ENCODE peak calls at places on chromosomes 12 and 14, in four cellular contexts. N is ovary, H is K562, U is IMR-90. P is an unnamed sample.

GRCh38 chr12:78964521-78964920 is 99.9 kb downstream of the SYT1 start:
- DNase-seq in U (no peak), H (no peak), N (no peak), P (no peak)

GRCh38 chr12:82069931-82070514 is 288.2 kb downstream of the CCDC59 start:
- DNase-seq in U (no peak), N (no peak), H (no peak), P (no peak)

GRCh38 chr12:121769831-121770301 is 23.6 kb downstream of the RHOF start:
- DNase-seq in N (no peak), U (no peak), H (peak; percentile 67), P (no peak)

GRCh38 chr12:104498211-104498801 is 41.6 kb downstream of the CHST11 start:
- DNase-seq in U (no peak), N (no peak), H (no peak), P (no peak)

GRCh38 chr12:97275261-97276197 is 187.1 kb upstream of the RMST start:
- DNase-seq in H (no peak), U (no peak), N (no peak), P (no peak)

GRCh38 chr12:14836336-14837210 is 6.8 kb downstream of the ART4 start:
- DNase-seq in H (peak; percentile 51), N (no peak), U (peak; percentile 90), P (no peak)

GRCh38 chr12:105922670-105923102 is 216.1 kb downstream of the NUAK1 start:
- DNase-seq in N (no peak), U (peak; percentile 91), H (no peak), P (peak; percentile 13)

GRCh38 chr12:67621112-67621511 is 27.4 kb upstream of the DYRK2 start:
- DNase-seq in H (no peak), N (no peak), U (no peak), P (no peak)

GRCh38 chr12:74365178-74365964 is 172.3 kb upstream of the ATXN7L3B start:
- DNase-seq in U (peak; percentile 33), N (peak; percentile 31), H (peak; percentile 61), P (peak; percentile 13)

GRCh38 chr14:67934087-67934486 is 114.5 kb downstream of the RAD51B start:
- DNase-seq in N (no peak), H (peak; percentile 53), U (peak; percentile 85), P (peak; percentile 45)

DNA sequence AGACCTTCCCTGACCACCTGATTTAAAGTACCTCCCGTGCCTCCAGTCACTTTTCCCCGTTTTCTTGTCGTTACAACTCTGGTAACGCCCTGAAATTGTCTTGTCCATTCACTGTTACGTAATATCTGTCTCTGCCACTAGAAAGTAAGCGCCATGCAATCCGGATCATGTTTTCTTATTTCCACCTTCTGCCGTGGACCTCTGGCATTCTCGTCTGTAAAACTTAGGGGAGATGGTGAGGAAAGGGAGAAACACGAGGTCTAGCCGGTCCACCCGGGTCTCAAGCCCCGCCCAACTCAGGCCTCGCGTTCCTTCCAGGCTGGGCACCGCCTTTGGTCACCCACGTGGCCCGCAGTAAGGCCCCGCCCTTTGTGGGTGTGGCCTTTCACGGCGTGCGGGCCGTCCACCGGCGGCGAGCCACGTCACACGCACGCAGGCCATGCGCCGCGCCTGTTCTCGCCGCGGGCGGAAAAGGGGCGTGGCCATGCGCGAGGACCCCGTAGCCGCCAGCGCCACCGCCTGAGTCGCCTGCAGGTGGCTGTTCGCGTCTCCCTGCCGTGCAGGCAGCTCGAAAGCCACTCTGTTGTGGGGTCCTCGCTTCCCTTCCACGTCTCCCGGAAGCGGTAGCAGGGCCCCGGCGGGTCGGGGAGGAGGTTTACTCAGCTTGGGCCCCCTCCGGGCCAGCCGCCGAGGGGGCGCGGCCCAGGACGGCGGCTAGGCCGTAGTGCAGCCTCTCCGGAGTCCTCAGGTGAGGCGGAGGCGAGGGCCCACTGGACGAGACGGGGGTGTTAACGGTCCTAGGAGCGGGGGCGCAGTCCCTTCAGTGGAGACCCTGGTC is at the start of gene GOLGA5:
- DNase-seq in H (peak; percentile 95), N (peak; percentile 98), U (peak; percentile 98), P (peak; percentile 90)
- TF ChIP-seq POLR2A in H (peak; percentile 76), N (peak; percentile 38), U (peak; percentile 94), P (peak; percentile 54)

DNA sequence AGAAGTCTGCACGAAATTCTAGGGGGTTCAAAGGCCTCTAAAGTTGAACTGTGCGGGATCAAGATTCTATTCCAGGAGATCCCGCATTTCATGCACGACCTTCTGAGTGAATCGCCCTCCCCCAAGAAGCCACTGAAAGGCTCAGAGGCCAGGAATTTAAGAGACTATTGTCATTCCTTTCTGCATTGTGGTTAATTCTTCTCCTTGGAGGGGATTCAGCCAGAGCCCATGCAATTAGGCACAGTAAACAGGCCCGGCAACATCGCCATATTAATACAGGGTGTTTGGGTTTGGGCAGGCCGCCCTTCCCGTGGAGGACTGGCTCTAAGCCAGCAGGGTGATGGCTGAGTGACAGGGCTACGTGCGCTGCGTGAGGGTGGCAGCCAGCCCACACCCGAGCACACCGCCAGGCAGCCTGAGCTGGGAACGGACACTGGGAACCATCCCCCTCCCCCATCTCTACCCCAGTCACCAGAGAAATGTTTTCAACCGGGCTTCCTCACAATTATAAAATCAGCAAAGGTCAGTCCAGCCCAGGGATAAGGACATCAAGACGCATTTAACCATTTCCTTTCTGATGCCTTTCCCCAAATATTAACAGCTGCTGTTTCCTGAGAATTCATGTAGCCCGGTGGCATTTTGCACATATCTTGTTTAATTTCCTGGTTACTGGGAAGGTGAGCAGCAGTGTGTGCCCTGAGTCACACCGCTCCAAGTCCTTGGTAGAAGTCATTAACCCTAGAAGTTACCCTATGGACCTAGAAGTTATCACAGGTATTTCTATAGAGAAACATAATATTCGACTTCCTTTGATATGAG is 12.5 kb downstream of the EGLN3 start:
- DNase-seq in H (peak; percentile 85), U (no peak), N (peak; percentile 36), P (no peak)
- TF ChIP-seq POLR2A in H (no peak), U (no peak), N (no peak), P (no peak)

DNA sequence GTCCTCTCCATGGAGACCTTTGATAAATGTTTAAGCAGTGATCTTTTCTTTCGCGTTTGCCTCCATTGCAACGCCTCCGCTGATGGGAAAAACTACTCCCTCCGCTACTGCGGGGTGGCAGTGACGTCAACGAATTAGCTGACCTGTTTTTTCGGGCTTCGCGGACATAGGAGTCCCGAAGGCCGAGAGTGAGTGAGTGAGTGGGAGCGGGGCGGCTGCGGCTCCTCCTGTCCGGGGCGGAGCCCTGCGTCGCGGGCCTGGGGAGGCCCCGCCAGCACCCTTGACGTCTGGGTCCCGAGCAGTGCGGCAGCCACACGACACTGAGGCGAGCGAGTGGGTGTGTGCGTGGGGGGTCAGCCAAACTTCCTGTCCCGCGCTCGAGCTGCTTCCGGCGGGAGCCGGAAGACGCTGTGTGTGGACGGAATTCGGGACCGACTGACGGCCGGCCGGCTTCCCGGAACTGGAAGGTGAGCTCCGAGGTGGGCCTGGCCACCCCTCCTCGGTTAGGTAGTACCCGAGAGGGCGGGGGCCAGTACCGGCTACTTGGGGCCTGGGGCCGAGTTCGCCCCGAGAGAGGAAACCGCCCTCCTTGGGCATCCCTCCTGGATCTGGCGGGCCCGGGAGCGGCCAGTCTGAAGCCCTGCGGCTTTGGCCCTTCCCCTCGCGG is at the start of gene ZNF410:
- DNase-seq in U (peak; percentile 98), N (peak; percentile 92), H (peak; percentile 96), P (peak; percentile 81)
- TF ChIP-seq POLR2A in U (peak; percentile 85), N (peak; percentile 82), H (peak; percentile 71), P (peak; percentile 47)

DNA sequence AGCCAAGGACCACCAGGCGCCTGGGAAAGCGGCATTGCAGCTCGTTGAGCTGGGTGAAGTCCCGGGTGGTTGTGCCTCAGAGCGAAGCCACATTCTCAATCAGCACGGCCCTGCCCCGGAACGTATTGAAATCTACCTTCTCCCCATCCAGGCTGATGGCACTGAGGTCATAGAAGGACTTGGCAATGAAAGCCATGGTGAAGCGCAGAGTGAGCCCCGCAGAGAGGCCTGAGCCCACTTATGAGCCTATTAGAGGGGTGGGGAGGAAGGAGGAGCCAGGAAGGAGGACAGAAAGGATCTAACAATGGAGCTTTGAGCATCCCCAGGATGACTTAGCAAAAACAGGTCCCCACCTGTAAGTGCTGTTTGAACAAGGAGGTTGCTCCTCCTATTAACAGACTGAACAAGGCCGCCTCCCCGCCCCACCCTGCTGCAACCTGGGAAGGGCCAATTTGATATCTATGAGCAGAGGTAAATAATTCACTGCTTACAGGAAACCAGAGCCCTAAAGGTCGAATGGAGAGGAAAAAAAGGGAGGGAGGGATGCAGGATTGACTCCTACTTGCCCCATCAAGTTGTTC is at the start of gene GPX2:
- DNase-seq in U (no peak), N (no peak), H (no peak), P (no peak)
- TF ChIP-seq POLR2A in U (no peak), N (no peak), H (no peak), P (no peak)

GRCh38 chr14:66311058-66311457 is 175.1 kb upstream of the CCDC196 start:
- DNase-seq in H (no peak), U (no peak), N (no peak), P (no peak)
- TF ChIP-seq POLR2A in H (no peak), U (no peak), N (no peak), P (no peak)

GRCh38 chr12:106986135-106986534 is 811 bp downstream of the MTERF2 start:
- DNase-seq in N (no peak), H (no peak), U (no peak), P (no peak)

GRCh38 chr12:106987846-106988245 is 900 bp upstream of the MTERF2 start:
- DNase-seq in H (no peak), N (no peak), U (no peak), P (no peak)

GRCh38 chr12:106985479-106985878 is 1.5 kb downstream of the MTERF2 start:
- DNase-seq in U (no peak), N (no peak), H (peak; percentile 61), P (no peak)

GRCh38 chr12:106984588-106985137 is 2.3 kb downstream of the MTERF2 start:
- DNase-seq in N (no peak), U (no peak), H (peak; percentile 87), P (no peak)

DNA sequence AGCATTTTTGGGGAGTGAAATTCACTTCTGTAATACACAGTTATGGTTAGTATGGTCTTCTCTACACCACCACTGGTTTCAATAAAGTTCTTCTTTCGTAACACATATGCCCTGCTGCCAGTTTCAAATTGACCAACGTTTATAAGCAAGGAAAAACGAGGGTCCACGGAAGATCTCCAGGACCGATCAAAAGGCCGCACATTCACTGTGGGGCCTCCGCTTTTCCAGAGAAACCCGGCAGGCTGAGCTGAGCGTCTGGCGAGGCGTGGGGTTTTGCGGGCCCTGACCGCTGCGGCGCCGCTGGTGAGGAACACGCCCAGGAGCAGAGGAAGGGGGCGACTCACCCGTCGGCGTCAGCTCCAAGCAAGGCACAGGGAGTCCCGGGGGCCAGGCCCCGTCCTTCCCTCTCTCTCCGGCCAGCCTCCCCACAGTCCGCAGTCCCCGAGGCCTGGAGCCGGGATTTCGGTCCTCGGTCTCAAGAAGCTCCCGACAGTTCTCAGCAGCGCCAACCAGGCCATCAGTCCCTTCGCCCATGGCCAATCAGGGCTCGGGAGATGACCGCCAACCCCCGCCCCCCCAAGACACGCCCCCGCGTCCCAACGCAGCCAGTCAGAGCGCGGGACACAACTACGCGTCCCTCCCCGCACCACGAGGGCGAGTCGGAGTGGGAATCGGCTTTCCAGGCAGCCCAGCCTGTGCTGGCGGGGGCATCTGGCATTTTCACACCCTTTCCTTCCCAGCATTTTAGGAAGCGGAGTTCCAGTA is at the start of gene MTERF2:
- DNase-seq in U (peak; percentile 90), H (peak; percentile 97), N (peak; percentile 92), P (peak; percentile 86)
- TF ChIP-seq POLR2A in U (peak; percentile 77), H (peak; percentile 85), N (peak; percentile 71), P (peak; percentile 65)

GRCh38 chr12:66169221-66170170 is at the start of gene TMBIM4:
- DNase-seq in H (peak; percentile 93), U (peak; percentile 95), N (peak; percentile 85), P (peak; percentile 87)
- TF ChIP-seq POLR2A in H (peak; percentile 95), U (peak; percentile 80), N (peak; percentile 78), P (peak; percentile 64)